ENCODE peak calls at places on chromosomes 3 and 15, in ten cellular contexts. M, K, V, I, H, Q, T, P, E and O are unnamed samples.
A peak's percentile ranks its signal among the peaks of the same experiment; 100 is the strongest.

GRCh38 chr15:29688981-29689723 is 133.1 kb downstream of the TJP1 start:
- DNase-seq in P (peak; percentile 72), T (no peak), V (no peak), K (no peak), E (no peak), H (no peak), Q (no peak), M (no peak), I (no peak), O (no peak)

GRCh38 chr3:116741462-116741861 is 31.9 kb downstream of the TUSC7 start:
- DNase-seq in V (no peak), H (no peak), I (no peak), T (no peak), E (peak; percentile 8), M (no peak), K (no peak), P (no peak), Q (no peak), O (no peak)

GRCh38 chr15:81002254-81003022 is 1.7 kb downstream of the TLNRD1 start:
- DNase-seq in M (peak; percentile 21), E (peak; percentile 5), T (peak; percentile 26), Q (no peak), V (no peak), P (no peak), K (peak; percentile 38), H (no peak), I (peak; percentile 53), O (peak; percentile 87)

GRCh38 chr3:25441234-25441856 is 13.3 kb downstream of the RARB start:
- DNase-seq in V (no peak), T (no peak), K (no peak), M (peak; percentile 17), P (no peak), E (no peak), Q (no peak), I (no peak), H (no peak), O (no peak)

GRCh38 chr3:142276780-142277179 is 51.4 kb upstream of the GK5 start:
- DNase-seq in M (no peak), Q (no peak), P (no peak), I (no peak), V (no peak), E (peak; percentile 29), H (peak; percentile 67), K (no peak), T (no peak), O (no peak)

GRCh38 chr15:60804551-60804950 is 325.6 kb upstream of the ICE2 start:
- DNase-seq in V (no peak), H (no peak), I (no peak), E (no peak), Q (no peak), T (no peak), P (no peak), M (no peak), K (no peak), O (no peak)

GRCh38 chr3:87127286-87127685 is 99.8 kb upstream of the CHMP2B start:
- DNase-seq in H (no peak), M (no peak), T (no peak), Q (no peak), I (no peak), P (no peak), V (no peak), E (no peak), K (no peak), O (no peak)

GRCh38 chr3:188834349-188834748 is 337.4 kb upstream of the TPRG1 start:
- DNase-seq in V (no peak), I (no peak), P (no peak), M (no peak), K (no peak), H (no peak), T (no peak), E (no peak), Q (no peak), O (no peak)

GRCh38 chr3:151011427-151011826 is 38.9 kb upstream of the CLRN1 start:
- DNase-seq in M (no peak), P (peak; percentile 6), E (peak; percentile 4), T (no peak), K (no peak), V (no peak), H (peak; percentile 21), I (no peak), Q (no peak), O (no peak)

GRCh38 chr15:40904552-40905201 is 10.4 kb downstream of the VPS18 start:
- DNase-seq in V (no peak), I (no peak), K (no peak), E (no peak), T (no peak), P (no peak), M (no peak), H (no peak), Q (no peak), O (peak; percentile 83)

GRCh38 chr3:96796101-96796500 is 18.3 kb upstream of the EPHA6 start:
- DNase-seq in Q (no peak), K (no peak), M (no peak), V (no peak), I (no peak), T (no peak), H (no peak), P (no peak), E (no peak), O (no peak)

GRCh38 chr3:37668431-37668830 is 193.2 kb upstream of the CTDSPL start:
- DNase-seq in P (peak; percentile 85), V (no peak), Q (no peak), T (peak; percentile 31), I (no peak), E (peak; percentile 32), H (no peak), M (no peak), K (peak; percentile 51), O (no peak)

GRCh38 chr3:13550257-13550693 is 1.4 kb downstream of the FBLN2 start:
- DNase-seq in H (no peak), P (no peak), Q (no peak), M (no peak), T (no peak), K (no peak), E (no peak), I (no peak), V (no peak), O (no peak)
- TF ChIP-seq POLR2A in H (no peak), P (no peak), Q (no peak), M (no peak), T (no peak), K (no peak), E (no peak), I (no peak), V (no peak), O (no peak)

DNA sequence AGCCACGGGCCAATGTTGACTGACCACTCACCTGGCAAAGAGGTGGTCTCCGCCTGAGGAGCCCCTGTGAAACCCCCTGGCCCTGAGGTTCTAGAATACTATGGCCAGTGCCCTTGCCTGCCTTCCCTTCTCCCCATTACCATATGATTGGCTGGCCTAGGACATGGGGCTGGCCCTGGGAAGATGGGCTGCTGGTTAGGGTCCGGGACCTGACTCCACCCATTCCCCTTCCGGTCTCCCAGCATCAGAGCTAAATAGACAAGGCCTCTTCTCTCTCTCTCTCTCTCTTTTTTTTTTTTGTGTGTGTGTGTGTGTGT is 3.8 kb downstream of the CSK start:
- DNase-seq in E (no peak), K (no peak), Q (no peak), P (no peak), I (no peak), T (no peak), H (no peak), M (no peak), V (no peak), O (no peak)
- TF ChIP-seq POLR2A in E (no peak), K (no peak), Q (no peak), P (no peak), I (no peak), T (no peak), H (no peak), M (no peak), V (no peak), O (no peak)

DNA sequence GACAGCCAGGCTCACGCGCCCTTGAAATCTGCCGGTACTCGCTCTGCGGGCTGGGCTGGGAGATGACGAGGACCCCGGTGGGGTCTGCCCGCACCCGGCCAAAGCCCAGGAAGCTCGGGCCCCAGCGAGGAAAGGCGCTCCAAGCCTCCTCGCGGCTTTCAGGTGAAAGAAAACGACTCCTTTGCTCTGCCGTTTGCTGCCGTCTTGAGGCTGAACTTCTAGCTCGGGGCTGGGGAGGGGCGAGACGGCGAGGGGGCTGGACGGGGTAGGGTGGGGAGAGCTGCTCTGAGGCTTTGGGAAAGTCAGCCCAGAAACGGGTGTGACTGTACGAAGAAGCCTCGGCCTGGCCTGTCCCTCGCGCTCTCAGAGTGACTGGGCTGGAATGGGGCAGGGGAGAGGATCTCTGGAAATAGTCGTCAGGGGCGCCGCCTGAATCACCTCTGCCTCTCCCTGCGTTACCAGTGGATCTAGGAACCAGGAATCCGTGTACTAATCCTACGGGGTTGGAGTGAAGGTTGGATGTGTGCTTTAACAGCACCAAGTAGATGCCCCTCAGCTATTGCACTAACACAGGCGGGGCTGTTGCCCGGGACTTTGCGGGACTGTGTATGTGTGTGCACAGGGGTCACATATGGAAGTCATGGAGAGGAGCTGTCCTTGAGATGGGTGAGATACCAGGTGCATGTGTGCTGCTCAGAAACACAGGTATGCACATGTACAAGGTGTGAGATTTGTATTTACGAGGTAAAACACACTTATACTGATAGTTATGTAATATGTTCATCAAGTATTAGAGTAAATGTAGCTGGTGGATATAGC is 495 bp downstream of the FOXL2NB start:
- DNase-seq in M (no peak), I (no peak), Q (peak; percentile 50), T (no peak), K (no peak), E (no peak), H (no peak), V (no peak), P (no peak), O (no peak)
- TF ChIP-seq POLR2A in M (no peak), I (no peak), Q (no peak), T (no peak), K (no peak), E (no peak), H (no peak), V (no peak), P (no peak), O (no peak)

GRCh38 chr15:72154316-72154715 is 36.1 kb downstream of the SENP8 start:
- DNase-seq in Q (no peak), H (no peak), T (no peak), I (no peak), E (no peak), K (no peak), M (no peak), V (no peak), P (no peak), O (peak; percentile 26)

GRCh38 chr15:72153269-72153668 is 35.1 kb downstream of the SENP8 start:
- DNase-seq in T (no peak), K (no peak), E (no peak), P (no peak), H (peak; percentile 13), M (no peak), Q (no peak), V (no peak), I (no peak), O (no peak)

GRCh38 chr15:72156928-72157327 is 38.7 kb downstream of the SENP8 start:
- DNase-seq in K (no peak), T (no peak), M (no peak), H (no peak), V (no peak), E (no peak), P (no peak), Q (no peak), I (no peak), O (no peak)

GRCh38 chr15:72155635-72156616 is 37.7 kb downstream of the SENP8 start:
- DNase-seq in I (peak; percentile 89), P (peak; percentile 92), T (peak; percentile 90), H (peak; percentile 74), E (peak; percentile 89), V (peak; percentile 96), Q (peak; percentile 89), K (peak; percentile 87), M (peak; percentile 93), O (peak; percentile 96)

GRCh38 chr15:72155021-72155621 is 36.9 kb downstream of the SENP8 start:
- DNase-seq in E (peak; percentile 84), Q (no peak), K (peak; percentile 83), I (peak; percentile 81), P (peak; percentile 100), T (peak; percentile 96), M (peak; percentile 86), H (peak; percentile 6), V (peak; percentile 35), O (peak; percentile 54)
- TF ChIP-seq POLR2A in E (no peak), Q (no peak), K (no peak), I (no peak), P (no peak), T (peak; percentile 52), M (peak; percentile 57), H (no peak), V (no peak), O (no peak)